ENCODE peak calls at places on chromosomes 5 and 9, in ten cellular contexts. V, U, B, M, J, A, E, R, C and T are unnamed samples.

GRCh38 chr9:76667521-76667957 is 96.7 kb upstream of the PCA3 start:
- DNase-seq in V (no peak), U (no peak), B (no peak), M (no peak), J (peak; percentile 69), A (peak; percentile 70), E (peak; percentile 28), R (peak; percentile 73), C (no peak), T (peak; percentile 81)

GRCh38 chr9:96486351-96487029 is 36.5 kb downstream of the HABP4 start:
- DNase-seq in V (no peak), U (peak; percentile 91), B (peak; percentile 23), M (peak; percentile 45), J (peak; percentile 92), A (peak; percentile 94), E (peak; percentile 80), R (peak; percentile 75), C (peak; percentile 75), T (peak; percentile 76)

GRCh38 chr5:21236896-21237830 is 1249.2 kb upstream of the CDH18 start:
- DNase-seq in V (no peak), U (peak; percentile 0), B (no peak), M (no peak), J (peak; percentile 8), A (no peak), E (no peak), R (peak; percentile 53), C (no peak), T (peak; percentile 57)

GRCh38 chr5:108655750-108656450 is 91.8 kb upstream of the FER start:
- DNase-seq in V (no peak), U (peak; percentile 80), B (no peak), M (no peak), J (peak; percentile 83), A (peak; percentile 66), E (peak; percentile 58), R (peak; percentile 88), C (no peak), T (no peak)

GRCh38 chr5:160310910-160311295 is 1.5 kb downstream of the CCNJL start:
- DNase-seq in V (no peak), U (no peak), B (no peak), M (no peak), J (no peak), A (no peak), E (no peak), R (no peak), C (no peak), T (no peak)

GRCh38 chr9:69945671-69946141 is 97.9 kb upstream of the MAMDC2 start:
- DNase-seq in V (no peak), U (peak; percentile 80), B (no peak), M (no peak), J (peak; percentile 86), A (peak; percentile 71), E (no peak), R (peak; percentile 85), C (peak; percentile 40), T (peak; percentile 76)

GRCh38 chr5:171840066-171840465 is 54.4 kb downstream of the SMIM23 start:
- DNase-seq in V (no peak), U (no peak), B (no peak), M (no peak), J (no peak), A (no peak), E (no peak), R (no peak), C (no peak), T (no peak)

GRCh38 chr9:35736201-35736633 is 3.8 kb downstream of the CREB3 start:
- DNase-seq in V (peak; percentile 37), U (peak; percentile 79), B (peak; percentile 81), M (no peak), J (peak; percentile 93), A (peak; percentile 88), E (peak; percentile 32), R (peak; percentile 88), C (peak; percentile 57), T (peak; percentile 89)

GRCh38 chr9:97462159-97462558 is 39.3 kb upstream of the TMOD1 start:
- DNase-seq in V (no peak), U (no peak), B (no peak), M (no peak), J (no peak), A (no peak), E (no peak), R (no peak), C (no peak), T (no peak)

GRCh38 chr5:158754018-158754514 is 345.6 kb downstream of the EBF1 start:
- DNase-seq in V (no peak), U (peak; percentile 93), B (no peak), M (peak; percentile 93), J (peak; percentile 88), A (peak; percentile 84), E (peak; percentile 96), R (peak; percentile 28), C (no peak), T (no peak)

GRCh38 chr5:69492391-69493234 is at the start of gene OCLN:
- DNase-seq in V (no peak), U (no peak), B (peak; percentile 86), M (no peak), J (no peak), A (peak; percentile 51), E (no peak), R (no peak), C (no peak), T (peak; percentile 20)

GRCh38 chr9:77375956-77376532 is 198.7 kb downstream of the VPS13A start:
- DNase-seq in V (no peak), U (peak; percentile 28), B (no peak), M (no peak), J (peak; percentile 65), A (peak; percentile 58), E (no peak), R (peak; percentile 11), C (no peak), T (no peak)

DNA sequence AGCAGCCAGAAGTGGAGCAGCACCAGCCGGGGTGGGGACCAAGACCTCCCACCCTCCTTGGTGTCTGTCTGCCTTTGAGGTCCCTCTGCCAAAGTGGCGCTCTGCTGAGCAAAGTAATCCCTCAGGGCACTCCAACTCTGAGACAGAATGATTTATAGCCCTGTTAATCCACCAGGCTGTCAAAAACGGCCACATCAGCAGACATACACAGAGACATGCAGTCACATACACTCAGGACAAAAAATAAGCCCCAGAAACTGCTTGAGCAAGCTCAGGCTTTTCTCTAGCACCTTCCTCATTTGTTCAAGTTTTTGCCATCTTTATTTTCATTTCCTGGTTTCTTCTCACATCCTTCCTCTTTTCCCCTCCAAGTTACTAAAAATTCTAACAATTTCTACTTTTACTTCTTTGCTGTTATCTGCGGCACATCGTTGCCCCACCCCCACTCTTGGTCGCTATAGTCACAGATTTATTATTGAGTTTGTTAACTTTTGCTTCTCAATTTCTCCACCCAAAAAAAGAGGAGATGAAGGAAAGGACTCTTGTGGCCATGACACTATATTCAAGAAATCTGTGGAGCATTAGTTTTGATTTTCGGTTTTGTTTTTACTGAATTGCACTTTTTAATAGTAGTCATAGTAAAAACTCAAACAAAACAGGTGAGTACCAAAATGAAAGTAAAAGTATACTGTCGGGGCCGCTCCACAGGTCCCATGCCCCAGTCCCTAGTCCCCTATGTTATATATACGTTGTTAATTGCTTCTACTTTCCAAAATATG is 17.4 kb upstream of the ADRB2 start:
- DNase-seq in V (no peak), U (no peak), B (no peak), M (no peak), J (no peak), A (no peak), E (no peak), R (no peak), C (peak; percentile 33), T (no peak)
- H3K4me3 ChIP-seq in V (peak overlapping the region; percentile 75), U (no peak overlapping the region), B (peak overlapping the region; percentile 16), M (no peak overlapping the region), J (no peak overlapping the region), A (no peak overlapping the region), E (no peak overlapping the region), R (no peak overlapping the region), C (peak overlapping the region; percentile 28), T (no peak overlapping the region)

DNA sequence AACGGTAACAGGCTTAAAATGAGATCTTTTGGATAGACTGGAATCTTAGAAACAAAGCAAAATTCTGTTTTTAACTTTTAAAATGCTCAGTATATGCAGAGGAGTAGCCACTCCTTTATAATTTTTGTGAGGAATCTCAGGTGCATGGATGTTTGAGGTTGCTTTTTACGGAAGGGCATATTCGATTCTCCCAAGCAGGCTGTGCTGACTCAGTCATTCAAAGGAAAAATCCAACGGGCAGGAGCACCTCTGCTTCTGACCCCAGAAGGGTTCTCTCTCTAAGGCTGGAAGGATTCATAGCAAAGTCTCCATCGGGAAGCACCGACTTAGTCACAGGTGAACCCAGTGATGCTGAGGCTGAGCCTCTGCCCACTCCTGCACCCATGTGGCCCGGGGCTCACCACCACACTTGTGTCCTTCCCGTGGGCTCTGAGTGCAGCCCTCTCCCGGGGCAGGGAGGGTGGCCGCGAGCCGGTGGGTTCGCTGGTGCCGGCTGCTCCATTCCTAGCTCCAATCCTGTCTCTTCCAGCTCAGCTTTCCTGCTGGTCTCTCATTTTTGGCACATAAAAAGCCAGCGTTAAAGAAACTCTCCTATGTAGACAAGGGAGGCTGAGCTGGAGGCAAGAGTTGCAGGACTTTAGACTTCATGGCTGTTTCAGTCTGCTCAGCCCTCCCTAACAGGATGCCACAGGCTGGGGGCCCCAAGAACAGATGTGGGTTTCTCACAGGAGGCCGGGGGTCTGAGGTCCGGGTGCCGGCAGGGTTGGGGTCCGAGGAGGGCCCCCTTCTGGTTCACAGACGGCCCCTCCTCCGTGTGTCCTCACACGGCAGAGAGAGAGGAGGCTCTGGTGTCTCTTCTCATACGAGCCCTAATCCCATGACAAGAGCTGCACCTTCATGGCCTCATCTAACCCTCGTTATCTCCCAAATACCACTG is 135.6 kb upstream of the LPCAT1 start:
- DNase-seq in V (no peak), U (no peak), B (peak; percentile 10), M (no peak), J (no peak), A (no peak), E (no peak), R (no peak), C (no peak), T (no peak)
- H3K4me3 ChIP-seq in V (no peak overlapping the region), U (no peak overlapping the region), B (no peak overlapping the region), M (no peak overlapping the region), J (no peak overlapping the region), A (no peak overlapping the region), E (no peak overlapping the region), R (no peak overlapping the region), C (no peak overlapping the region), T (no peak overlapping the region)

GRCh38 chr9:106697390-106697789 is 165.6 kb upstream of the ZNF462 start:
- DNase-seq in V (no peak), U (no peak), B (no peak), M (no peak), J (peak; percentile 2), A (no peak), E (no peak), R (no peak), C (no peak), T (no peak)
- H3K4me3 ChIP-seq in V (no peak overlapping the region), U (no peak overlapping the region), B (no peak overlapping the region), M (peak overlapping the region; percentile 52), J (no peak overlapping the region), A (no peak overlapping the region), E (no peak overlapping the region), R (peak overlapping the region; percentile 49), C (peak overlapping the region; percentile 33), T (no peak overlapping the region)

DNA sequence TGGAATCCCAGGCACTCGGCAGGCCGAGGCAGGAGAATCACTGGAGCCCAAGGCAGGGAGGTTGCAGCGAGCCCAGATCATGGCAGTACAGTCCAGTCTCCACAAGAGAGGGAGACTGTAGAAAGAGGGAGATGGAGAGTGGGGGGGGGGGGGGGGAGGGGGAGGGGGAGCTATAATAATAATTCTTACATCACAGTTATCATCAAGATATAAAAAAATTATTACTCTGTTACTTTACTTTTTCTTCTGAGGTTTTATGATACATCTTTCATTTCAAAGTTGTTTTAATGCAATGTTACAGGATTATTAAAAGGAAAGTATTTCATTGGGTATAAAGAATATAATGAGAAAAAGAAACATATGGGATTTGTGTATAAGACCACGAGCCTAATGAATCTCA is 17.8 kb upstream of the RAB3C start:
- DNase-seq in V (no peak), U (no peak), B (no peak), M (no peak), J (no peak), A (no peak), E (no peak), R (no peak), C (no peak), T (no peak)
- H3K4me3 ChIP-seq in V (no peak overlapping the region), U (no peak overlapping the region), B (no peak overlapping the region), M (no peak overlapping the region), J (no peak overlapping the region), A (no peak overlapping the region), E (no peak overlapping the region), R (no peak overlapping the region), C (no peak overlapping the region), T (no peak overlapping the region)